ENCODE peak calls at places on chromosomes 12 and 14, in five cellular contexts. One of them, this sample, is unnamed.
A peak's percentile ranks its signal among the peaks of the same experiment; 100 is the strongest.

GRCh38 chr12:6205761-6206160 is 5.6 kb downstream of the CD9 start:
- DNase-seq in mesothelial cell of epicardium: no peak
- DNase-seq in fibroblast of the aortic adventitia: no peak
- DNase-seq in GM06990: no peak
- DNase-seq in OCI-LY7: no peak
- DNase-seq in this sample: no peak

GRCh38 chr12:57240926-57241555 is 9.9 kb downstream of the STAC3 start:
- DNase-seq in mesothelial cell of epicardium: no peak
- DNase-seq in fibroblast of the aortic adventitia: no peak
- DNase-seq in GM06990: no peak
- DNase-seq in OCI-LY7: peak; percentile 64
- DNase-seq in this sample: peak; percentile 49

GRCh38 chr12:31474751-31475150 is 116.2 kb downstream of the DENND5B start:
- DNase-seq in mesothelial cell of epicardium: no peak
- DNase-seq in fibroblast of the aortic adventitia: no peak
- DNase-seq in GM06990: no peak
- DNase-seq in OCI-LY7: no peak
- DNase-seq in this sample: no peak

GRCh38 chr14:78968249-78968648 is 798.1 kb downstream of the NRXN3 start:
- DNase-seq in mesothelial cell of epicardium: no peak
- DNase-seq in fibroblast of the aortic adventitia: peak; percentile 18
- DNase-seq in GM06990: no peak
- DNase-seq in OCI-LY7: no peak
- DNase-seq in this sample: no peak

GRCh38 chr12:11718768-11719253 is 69.3 kb downstream of the ETV6 start:
- DNase-seq in mesothelial cell of epicardium: no peak
- DNase-seq in fibroblast of the aortic adventitia: peak; percentile 83
- DNase-seq in GM06990: no peak
- DNase-seq in OCI-LY7: no peak
- DNase-seq in this sample: no peak

GRCh38 chr14:106346084-106346483 is 819.7 kb downstream of the TMEM121 start:
- DNase-seq in mesothelial cell of epicardium: no peak
- DNase-seq in fibroblast of the aortic adventitia: no peak
- DNase-seq in GM06990: no peak
- DNase-seq in OCI-LY7: no peak
- DNase-seq in this sample: no peak

GRCh38 chr14:54050759-54051158 is 94.1 kb upstream of the BMP4 start:
- DNase-seq in mesothelial cell of epicardium: no peak
- DNase-seq in fibroblast of the aortic adventitia: no peak
- DNase-seq in GM06990: no peak
- DNase-seq in OCI-LY7: no peak
- DNase-seq in this sample: no peak

GRCh38 chr14:73462078-73462715 is 3.9 kb upstream of the NUMB start:
- DNase-seq in mesothelial cell of epicardium: no peak
- DNase-seq in fibroblast of the aortic adventitia: peak; percentile 87
- DNase-seq in GM06990: no peak
- DNase-seq in OCI-LY7: no peak
- DNase-seq in this sample: no peak

GRCh38 chr14:54322668-54323380 is 74.0 kb upstream of the CDKN3 start:
- DNase-seq in mesothelial cell of epicardium: no peak
- DNase-seq in fibroblast of the aortic adventitia: no peak
- DNase-seq in GM06990: no peak
- DNase-seq in OCI-LY7: no peak
- DNase-seq in this sample: no peak

GRCh38 chr12:78185109-78185508 is 354.4 kb downstream of the NAV3 start:
- DNase-seq in mesothelial cell of epicardium: no peak
- DNase-seq in fibroblast of the aortic adventitia: peak; percentile 48
- DNase-seq in GM06990: no peak
- DNase-seq in OCI-LY7: no peak
- DNase-seq in this sample: no peak

GRCh38 chr14:74762917-74763802 is at the start of gene YLPM1:
- DNase-seq in mesothelial cell of epicardium: peak; percentile 79
- DNase-seq in fibroblast of the aortic adventitia: peak; percentile 99
- DNase-seq in GM06990: peak; percentile 95
- DNase-seq in OCI-LY7: peak; percentile 98
- DNase-seq in this sample: peak; percentile 95

GRCh38 chr12:131869871-131870418 is 24.5 kb upstream of the ULK1 start:
- DNase-seq in mesothelial cell of epicardium: no peak
- DNase-seq in fibroblast of the aortic adventitia: peak; percentile 30
- DNase-seq in GM06990: no peak
- DNase-seq in OCI-LY7: no peak
- DNase-seq in this sample: peak; percentile 8

GRCh38 chr12:128381961-128382360 is 115.0 kb downstream of the TMEM132C start:
- DNase-seq in mesothelial cell of epicardium: no peak
- DNase-seq in fibroblast of the aortic adventitia: no peak
- DNase-seq in GM06990: no peak
- DNase-seq in OCI-LY7: no peak
- DNase-seq in this sample: no peak

GRCh38 chr14:94120667-94121335 is 8.6 kb downstream of the IFI27L2 start:
- DNase-seq in mesothelial cell of epicardium: no peak
- DNase-seq in fibroblast of the aortic adventitia: peak; percentile 83
- DNase-seq in GM06990: no peak
- DNase-seq in OCI-LY7: no peak
- DNase-seq in this sample: no peak

GRCh38 chr12:4567073-4567881 is 5.3 kb downstream of the DYRK4 start:
- DNase-seq in mesothelial cell of epicardium: no peak
- DNase-seq in fibroblast of the aortic adventitia: no peak
- DNase-seq in GM06990: no peak
- DNase-seq in OCI-LY7: peak; percentile 57
- DNase-seq in this sample: no peak

GRCh38 chr14:88468396-88468795 is 82.9 kb downstream of the SPATA7 start:
- DNase-seq in mesothelial cell of epicardium: no peak
- DNase-seq in fibroblast of the aortic adventitia: peak; percentile 66
- DNase-seq in GM06990: no peak
- DNase-seq in OCI-LY7: no peak
- DNase-seq in this sample: no peak

GRCh38 chr12:130649101-130649571 is 67.0 kb downstream of the RIMBP2 start:
- DNase-seq in mesothelial cell of epicardium: no peak
- DNase-seq in fibroblast of the aortic adventitia: no peak
- DNase-seq in GM06990: no peak
- DNase-seq in OCI-LY7: no peak
- DNase-seq in this sample: no peak

GRCh38 chr14:52923902-52924575 is 26.8 kb downstream of the FERMT2 start:
- DNase-seq in mesothelial cell of epicardium: no peak
- DNase-seq in fibroblast of the aortic adventitia: no peak
- DNase-seq in GM06990: peak; percentile 13
- DNase-seq in OCI-LY7: no peak
- DNase-seq in this sample: no peak

GRCh38 chr12:131084341-131085011 is 130.8 kb downstream of the ADGRD1 start:
- DNase-seq in mesothelial cell of epicardium: peak; percentile 12
- DNase-seq in fibroblast of the aortic adventitia: no peak
- DNase-seq in GM06990: no peak
- DNase-seq in OCI-LY7: no peak
- DNase-seq in this sample: no peak

GRCh38 chr12:132373967-132374820 is 44.8 kb upstream of the GALNT9 start:
- DNase-seq in mesothelial cell of epicardium: no peak
- DNase-seq in fibroblast of the aortic adventitia: no peak
- DNase-seq in GM06990: no peak
- DNase-seq in OCI-LY7: no peak
- DNase-seq in this sample: no peak

GRCh38 chr14:34361504-34362011 is 100.5 kb downstream of the SPTSSA start:
- DNase-seq in mesothelial cell of epicardium: no peak
- DNase-seq in fibroblast of the aortic adventitia: peak; percentile 30
- DNase-seq in GM06990: no peak
- DNase-seq in OCI-LY7: no peak
- DNase-seq in this sample: no peak

GRCh38 chr12:65566776-65567175 is 257.5 kb upstream of the HMGA2 start:
- DNase-seq in mesothelial cell of epicardium: no peak
- DNase-seq in fibroblast of the aortic adventitia: peak; percentile 59
- DNase-seq in GM06990: no peak
- DNase-seq in OCI-LY7: no peak
- DNase-seq in this sample: no peak

GRCh38 chr14:37340353-37340752 is 142.6 kb downstream of the MIPOL1 start:
- DNase-seq in mesothelial cell of epicardium: no peak
- DNase-seq in fibroblast of the aortic adventitia: no peak
- DNase-seq in GM06990: no peak
- DNase-seq in OCI-LY7: no peak
- DNase-seq in this sample: no peak

GRCh38 chr14:23294734-23295561 is 7.7 kb downstream of the PPP1R3E start:
- DNase-seq in mesothelial cell of epicardium: no peak
- DNase-seq in fibroblast of the aortic adventitia: peak; percentile 55
- DNase-seq in GM06990: no peak
- DNase-seq in OCI-LY7: peak; percentile 84
- DNase-seq in this sample: peak; percentile 45

GRCh38 chr12:58955849-58956248 is 35.5 kb upstream of the LRIG3 start:
- DNase-seq in mesothelial cell of epicardium: no peak
- DNase-seq in fibroblast of the aortic adventitia: no peak
- DNase-seq in GM06990: no peak
- DNase-seq in OCI-LY7: no peak
- DNase-seq in this sample: no peak

GRCh38 chr12:58957298-58957697 is 37.0 kb upstream of the LRIG3 start:
- DNase-seq in mesothelial cell of epicardium: no peak
- DNase-seq in fibroblast of the aortic adventitia: no peak
- DNase-seq in GM06990: no peak
- DNase-seq in OCI-LY7: no peak
- DNase-seq in this sample: no peak

GRCh38 chr12:58950739-58951100 is 30.4 kb upstream of the LRIG3 start:
- DNase-seq in mesothelial cell of epicardium: no peak
- DNase-seq in fibroblast of the aortic adventitia: no peak
- DNase-seq in GM06990: no peak
- DNase-seq in OCI-LY7: no peak
- DNase-seq in this sample: no peak

GRCh38 chr12:58959639-58960300 is 39.5 kb upstream of the LRIG3 start:
- DNase-seq in mesothelial cell of epicardium: no peak
- DNase-seq in fibroblast of the aortic adventitia: no peak
- DNase-seq in GM06990: no peak
- DNase-seq in OCI-LY7: no peak
- DNase-seq in this sample: no peak

GRCh38 chr12:58954002-58954401 is 33.7 kb upstream of the LRIG3 start:
- DNase-seq in mesothelial cell of epicardium: no peak
- DNase-seq in fibroblast of the aortic adventitia: no peak
- DNase-seq in GM06990: no peak
- DNase-seq in OCI-LY7: no peak
- DNase-seq in this sample: no peak
- TF ChIP-seq CTCF in mesothelial cell of epicardium: no peak
- TF ChIP-seq CTCF in fibroblast of the aortic adventitia: no peak
- TF ChIP-seq CTCF in GM06990: no peak
- TF ChIP-seq CTCF in OCI-LY7: no peak
- TF ChIP-seq CTCF in this sample: no peak

DNA sequence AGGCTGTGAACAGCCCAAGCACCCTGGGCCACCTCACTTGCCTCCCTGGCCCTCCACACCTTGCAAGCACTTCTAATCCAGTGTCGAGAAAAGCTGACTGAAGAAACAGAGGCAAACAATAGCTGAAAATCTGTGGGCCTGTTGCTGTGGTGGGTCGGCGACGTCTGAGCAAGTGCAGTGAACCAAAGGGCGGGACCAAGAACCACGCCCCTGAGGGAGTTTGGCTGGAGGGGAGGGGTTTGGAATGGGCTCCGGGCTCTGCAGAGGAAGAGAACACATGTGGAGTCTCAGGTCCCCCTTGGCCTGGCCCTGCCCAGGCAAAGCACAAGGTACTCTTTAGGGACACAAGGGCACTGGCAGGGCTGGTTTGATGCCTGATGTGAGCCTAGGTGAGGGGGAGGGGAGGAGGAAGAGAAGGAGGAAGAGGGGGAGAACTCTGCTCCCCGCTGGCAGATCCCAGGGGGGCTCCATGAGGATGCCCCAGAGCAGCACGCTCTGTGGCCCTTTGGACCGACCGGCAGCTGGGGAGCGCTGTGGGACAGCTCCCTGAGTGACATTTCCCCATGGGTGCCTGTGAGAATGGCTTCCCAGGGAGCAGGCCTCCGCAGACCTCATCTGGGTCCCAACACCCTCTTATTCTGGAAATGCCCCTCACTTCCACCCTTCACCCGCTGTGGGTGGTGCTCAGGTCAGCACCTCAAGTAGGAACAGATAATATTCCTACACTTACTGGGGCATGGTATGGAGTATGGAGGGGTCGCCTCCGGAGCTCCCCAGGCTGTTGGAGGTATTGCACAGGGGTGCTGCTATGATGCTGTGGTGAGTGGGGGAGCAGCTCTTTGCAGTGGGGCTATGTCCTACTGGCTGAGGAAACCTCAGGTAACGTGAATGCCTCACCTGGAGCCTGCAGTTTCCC is 85.5 kb downstream of the CPSF2 start:
- DNase-seq in mesothelial cell of epicardium: no peak
- DNase-seq in fibroblast of the aortic adventitia: no peak
- DNase-seq in GM06990: no peak
- DNase-seq in OCI-LY7: no peak
- DNase-seq in this sample: no peak
- TF ChIP-seq CTCF in mesothelial cell of epicardium: no peak
- TF ChIP-seq CTCF in fibroblast of the aortic adventitia: no peak
- TF ChIP-seq CTCF in GM06990: no peak
- TF ChIP-seq CTCF in OCI-LY7: no peak
- TF ChIP-seq CTCF in this sample: no peak

GRCh38 chr14:99660006-99660566 is 15.2 kb downstream of the HHIPL1 start:
- DNase-seq in mesothelial cell of epicardium: no peak
- DNase-seq in fibroblast of the aortic adventitia: no peak
- DNase-seq in GM06990: no peak
- DNase-seq in OCI-LY7: no peak
- DNase-seq in this sample: no peak

GRCh38 chr14:99660794-99661193 is 15.9 kb downstream of the HHIPL1 start:
- DNase-seq in mesothelial cell of epicardium: no peak
- DNase-seq in fibroblast of the aortic adventitia: no peak
- DNase-seq in GM06990: no peak
- DNase-seq in OCI-LY7: no peak
- DNase-seq in this sample: no peak

GRCh38 chr14:99658218-99658617 is 13.3 kb downstream of the HHIPL1 start:
- DNase-seq in mesothelial cell of epicardium: no peak
- DNase-seq in fibroblast of the aortic adventitia: no peak
- DNase-seq in GM06990: no peak
- DNase-seq in OCI-LY7: no peak
- DNase-seq in this sample: no peak

GRCh38 chr14:99657645-99658155 is 12.8 kb downstream of the HHIPL1 start:
- DNase-seq in mesothelial cell of epicardium: no peak
- DNase-seq in fibroblast of the aortic adventitia: no peak
- DNase-seq in GM06990: no peak
- DNase-seq in OCI-LY7: no peak
- DNase-seq in this sample: no peak

GRCh38 chr14:99659333-99659741 is 14.4 kb downstream of the HHIPL1 start:
- DNase-seq in mesothelial cell of epicardium: no peak
- DNase-seq in fibroblast of the aortic adventitia: no peak
- DNase-seq in GM06990: no peak
- DNase-seq in OCI-LY7: no peak
- DNase-seq in this sample: no peak
- TF ChIP-seq CTCF in mesothelial cell of epicardium: no peak
- TF ChIP-seq CTCF in fibroblast of the aortic adventitia: no peak
- TF ChIP-seq CTCF in GM06990: no peak
- TF ChIP-seq CTCF in OCI-LY7: no peak
- TF ChIP-seq CTCF in this sample: no peak

DNA sequence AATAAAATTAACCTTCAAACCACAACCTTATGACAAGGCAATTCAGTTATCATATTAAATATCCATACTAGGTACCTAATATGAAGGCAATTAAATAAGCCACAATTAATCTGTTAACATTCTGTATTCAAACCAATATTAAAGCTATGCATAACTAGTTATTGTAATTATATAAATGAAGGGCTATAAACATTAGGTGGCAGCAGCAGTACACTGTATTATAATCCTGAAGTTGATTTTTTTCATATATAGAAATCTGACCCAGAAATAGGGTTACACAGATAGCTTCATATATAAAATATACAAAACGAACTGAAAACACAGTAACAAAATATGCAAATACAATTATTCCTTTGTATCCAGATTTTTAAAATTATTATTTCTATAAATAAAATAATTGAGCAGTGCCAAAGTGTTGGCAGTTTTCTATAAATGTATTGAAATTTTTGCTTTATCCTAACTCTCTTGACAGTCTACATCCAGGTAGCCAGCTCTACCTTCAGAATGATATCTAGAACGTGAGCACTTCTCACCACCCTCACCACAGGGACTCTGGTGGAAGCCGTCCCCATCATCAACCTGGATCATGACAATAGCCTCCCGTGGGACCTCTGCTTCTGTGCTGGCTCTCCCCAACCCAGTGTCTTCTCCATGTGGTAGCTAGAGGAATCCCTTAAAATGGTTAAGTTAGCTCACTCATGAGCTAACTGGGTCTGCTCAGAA is 136.2 kb downstream of the MED13L start:
- DNase-seq in mesothelial cell of epicardium: no peak
- DNase-seq in fibroblast of the aortic adventitia: no peak
- DNase-seq in GM06990: no peak
- DNase-seq in OCI-LY7: peak; percentile 17
- DNase-seq in this sample: no peak
- TF ChIP-seq CTCF in mesothelial cell of epicardium: no peak
- TF ChIP-seq CTCF in fibroblast of the aortic adventitia: no peak
- TF ChIP-seq CTCF in GM06990: peak; percentile 5
- TF ChIP-seq CTCF in OCI-LY7: peak; percentile 64
- TF ChIP-seq CTCF in this sample: no peak

This sample was measured in GM13976.